ENCODE peak calls at places on chromosomes 13 and 19, in eight cellular contexts. X is breast epithelium, B is stomach, T is gastrocnemius medialis, O is upper lobe of left lung, S is transverse colon, I is A549, H is adrenal gland. N is an unnamed sample.

GRCh38 chr19:2455481-2456300 is 1.1 kb downstream of the LMNB2 start:
- DNase-seq in X (no peak), B (peak), T (no peak), O (peak), S (peak), I (no peak), H (peak), N (no peak)

GRCh38 chr19:40519352-40520322 is 52.8 kb downstream of the SPTBN4 start:
- DNase-seq in X (no peak), B (peak), T (no peak), O (peak), S (no peak), I (peak), H (no peak), N (no peak)

GRCh38 chr13:84433024-84433423 is 550.8 kb upstream of the SLITRK1 start:
- DNase-seq in X (no peak), B (no peak), T (no peak), O (no peak), S (no peak), I (no peak), H (no peak), N (no peak)

GRCh38 chr19:46408611-46409039 is 4.7 kb downstream of the CCDC8 start:
- DNase-seq in X (peak), B (peak), T (no peak), O (peak), S (peak), I (no peak), H (peak), N (no peak)

GRCh38 chr13:87557788-87558187 is 113.4 kb upstream of the SLITRK5 start:
- DNase-seq in X (no peak), B (no peak), T (no peak), O (no peak), S (no peak), I (no peak), H (no peak), N (no peak)

GRCh38 chr13:114124921-114125320 is 7.5 kb downstream of the RASA3 start:
- DNase-seq in X (no peak), B (no peak), T (no peak), O (no peak), S (no peak), I (no peak), H (no peak), N (no peak)

GRCh38 chr19:51417107-51417806 is at the start of gene SIGLEC10:
- DNase-seq in X (no peak), B (peak), T (no peak), O (peak), S (peak), I (no peak), H (no peak), N (no peak)

GRCh38 chr19:57398868-57399267 is 9.2 kb downstream of the ZNF548 start:
- DNase-seq in X (no peak), B (no peak), T (no peak), O (no peak), S (no peak), I (no peak), H (no peak), N (no peak)

GRCh38 chr13:111065698-111066097 is 49.4 kb upstream of the ARHGEF7 start:
- DNase-seq in X (no peak), B (no peak), T (no peak), O (peak), S (no peak), I (no peak), H (no peak), N (peak)

GRCh38 chr13:110308377-110309158 is 1.5 kb downstream of the COL4A2 start:
- DNase-seq in X (peak), B (no peak), T (no peak), O (no peak), S (no peak), I (peak), H (no peak), N (no peak)

GRCh38 chr13:108915634-108916497 is 286.5 kb downstream of the MYO16 start:
- DNase-seq in X (peak), B (peak), T (peak), O (no peak), S (peak), I (peak), H (peak), N (peak)

GRCh38 chr19:55600336-55601028 is 394 bp downstream of the ZNF524 start:
- DNase-seq in X (peak), B (no peak), T (no peak), O (no peak), S (no peak), I (no peak), H (no peak), N (no peak)

GRCh38 chr13:99015606-99016520 is 38.0 kb upstream of the DOCK9 start:
- DNase-seq in X (no peak), B (no peak), T (no peak), O (no peak), S (no peak), I (no peak), H (no peak), N (no peak)

GRCh38 chr19:45187421-45188100 is 9.0 kb downstream of the BLOC1S3 start:
- DNase-seq in X (no peak), B (no peak), T (no peak), O (no peak), S (no peak), I (no peak), H (no peak), N (no peak)

GRCh38 chr19:32464279-32464678 is 58.7 kb downstream of the DPY19L3 start:
- DNase-seq in X (no peak), B (no peak), T (no peak), O (no peak), S (no peak), I (peak), H (no peak), N (no peak)

GRCh38 chr19:5037936-5038335 is 69.0 kb downstream of the KDM4B start:
- DNase-seq in X (no peak), B (no peak), T (no peak), O (peak), S (no peak), I (no peak), H (no peak), N (no peak)

GRCh38 chr19:43799502-43800142 is 2.6 kb downstream of the LYPD5 start:
- DNase-seq in X (no peak), B (no peak), T (no peak), O (no peak), S (peak), I (no peak), H (no peak), N (no peak)

GRCh38 chr13:58480011-58480410 is 848.5 kb downstream of the PCDH17 start:
- DNase-seq in X (no peak), B (no peak), T (no peak), O (no peak), S (no peak), I (no peak), H (no peak), N (no peak)
- TF ChIP-seq POLR2A in X (no peak), B (no peak), T (no peak), O (no peak), S (no peak), I (no peak), H (no peak), N (no peak)

DNA sequence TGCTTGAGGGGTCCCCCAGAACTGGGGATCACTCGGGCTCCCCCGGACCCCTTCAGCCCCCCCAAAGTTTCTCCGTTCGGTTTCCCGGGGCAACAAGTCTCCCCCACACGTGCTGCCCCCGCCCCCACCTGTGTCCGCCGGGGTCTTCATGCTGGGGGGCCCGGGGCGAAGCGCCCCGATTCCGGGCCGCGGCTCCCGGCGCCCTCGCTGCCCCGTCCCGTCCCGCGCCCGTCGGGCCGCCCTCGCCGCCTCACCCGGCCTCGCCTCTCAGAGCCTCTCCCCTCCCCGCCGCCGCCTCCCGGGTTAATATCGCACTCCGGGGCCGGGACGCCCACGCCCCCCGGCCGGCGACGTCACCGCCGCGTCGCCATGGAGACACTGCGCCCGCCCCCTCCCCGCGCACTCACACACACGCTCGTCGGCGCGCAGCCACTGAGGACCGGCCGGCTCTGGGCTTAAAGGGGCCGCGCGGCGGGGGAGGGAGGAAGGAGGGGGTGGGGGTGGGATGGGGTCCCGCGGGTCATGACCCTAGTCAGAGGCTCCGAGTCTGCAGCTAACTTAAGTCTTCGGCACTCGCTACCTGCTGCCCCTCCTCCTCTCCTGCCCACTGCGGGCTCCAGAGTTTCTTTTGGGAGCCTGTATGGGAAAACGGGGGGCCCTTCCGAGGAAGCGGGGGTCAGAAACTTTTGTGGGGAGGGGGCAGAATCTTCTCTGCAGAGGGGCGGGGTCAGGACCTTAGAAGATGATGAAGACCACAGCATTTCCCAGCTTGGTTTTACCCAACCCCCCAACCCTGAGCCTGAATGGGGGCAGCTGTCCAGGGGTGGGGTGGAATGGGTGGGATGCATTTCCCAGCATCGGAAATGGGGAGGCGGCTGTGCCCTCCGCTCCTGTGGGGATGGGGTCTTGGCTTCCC is at the start of gene ERF:
- DNase-seq in X (peak), B (peak), T (peak), O (peak), S (peak), I (peak), H (peak), N (peak)
- TF ChIP-seq POLR2A in X (peak), B (no peak), T (peak), O (no peak), S (peak), I (peak), H (peak), N (peak)

GRCh38 chr19:49929611-49930482 is 543 bp upstream of the NUP62 start:
- DNase-seq in X (peak), B (peak), T (peak), O (peak), S (peak), I (peak), H (peak), N (peak)
- TF ChIP-seq POLR2A in X (no peak), B (no peak), T (peak), O (no peak), S (peak), I (peak), H (peak), N (peak)

DNA sequence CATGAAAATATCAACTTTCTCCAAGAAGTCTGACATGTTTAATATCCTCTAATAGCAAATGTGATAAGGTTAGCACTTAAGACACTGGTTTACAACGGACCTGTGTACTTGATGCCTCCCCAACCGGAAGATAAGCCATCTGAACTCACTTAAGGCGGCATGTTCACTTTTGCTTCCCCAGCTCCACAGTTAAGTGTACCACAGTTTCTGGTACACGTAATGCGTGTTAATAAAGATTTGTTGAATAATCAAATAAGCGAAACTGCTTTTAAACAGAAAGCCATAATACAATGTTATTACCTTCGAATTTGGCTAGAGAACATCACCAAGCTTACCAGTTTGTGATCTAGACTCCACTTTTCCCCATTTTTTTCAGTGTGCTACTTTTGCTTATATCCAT is 1.4 kb upstream of the PAN3 start:
- DNase-seq in X (no peak), B (no peak), T (no peak), O (no peak), S (no peak), I (no peak), H (no peak), N (no peak)
- TF ChIP-seq POLR2A in X (no peak), B (no peak), T (no peak), O (no peak), S (no peak), I (no peak), H (no peak), N (no peak)

N was measured in esophagus muscularis mucosa.